ENCODE peak calls at places on chromosomes 13 and 19, in five cellular contexts. A is glutamatergic neuron, Z is ovary, F is fibroblast of pulmonary artery, R is lower leg skin. N is an unnamed sample.

GRCh38 chr19:43639507-43640423 is at the start of gene CADM4:
- DNase-seq in R (no peak), F (no peak), A (peak; percentile 62), Z (peak; percentile 37), N (no peak)

GRCh38 chr19:5968431-5969373 is 9.2 kb downstream of the RANBP3 start:
- DNase-seq in A (no peak), F (no peak), R (no peak), Z (no peak), N (no peak)

GRCh38 chr13:30638301-30638700 is 20.6 kb downstream of the USPL1 start:
- DNase-seq in A (no peak), Z (no peak), R (no peak), F (no peak), N (no peak)

GRCh38 chr13:71879129-71879535 is 12.1 kb upstream of the DACH1 start:
- DNase-seq in R (no peak), F (peak; percentile 69), Z (no peak), A (no peak), N (no peak)

GRCh38 chr13:74299688-74300087 is 165.5 kb upstream of the KLF12 start:
- DNase-seq in F (no peak), R (no peak), A (no peak), Z (no peak), N (no peak)

GRCh38 chr13:100633461-100633860 is 41.1 kb downstream of the TMTC4 start:
- DNase-seq in R (no peak), Z (no peak), F (peak; percentile 91), A (no peak), N (no peak)

GRCh38 chr13:98846991-98847390 is 94.5 kb upstream of the SLC15A1 start:
- DNase-seq in R (no peak), A (no peak), Z (no peak), F (no peak), N (no peak)

GRCh38 chr19:13987101-13987890 is 18.8 kb downstream of the RFX1 start:
- DNase-seq in Z (no peak), R (no peak), A (no peak), F (no peak), N (no peak)

GRCh38 chr19:54030895-54031586 is 32.7 kb downstream of the VSTM1 start:
- DNase-seq in R (no peak), A (no peak), F (peak; percentile 49), Z (no peak), N (no peak)

GRCh38 chr13:31927219-31927653 is 104.3 kb upstream of the FRY start:
- DNase-seq in Z (no peak), A (no peak), F (no peak), R (no peak), N (no peak)

GRCh38 chr13:46595136-46595917 is 42.4 kb downstream of the LRCH1 start:
- DNase-seq in A (no peak), R (no peak), F (peak; percentile 51), Z (no peak), N (no peak)

GRCh38 chr13:105805866-105806265 is 729.6 kb downstream of the EFNB2 start:
- DNase-seq in A (no peak), R (no peak), F (no peak), Z (no peak), N (no peak)

GRCh38 chr19:9427941-9428340 is 7.4 kb downstream of the ZNF266 start:
- DNase-seq in R (no peak), Z (no peak), F (no peak), A (no peak), N (no peak)

GRCh38 chr13:105972811-105973590 is 562.5 kb downstream of the EFNB2 start:
- DNase-seq in F (peak; percentile 3), R (no peak), Z (no peak), A (no peak), N (no peak)

GRCh38 chr13:26614721-26615120 is 57.2 kb downstream of the WASF3 start:
- DNase-seq in R (no peak), A (no peak), Z (no peak), F (no peak), N (no peak)

DNA sequence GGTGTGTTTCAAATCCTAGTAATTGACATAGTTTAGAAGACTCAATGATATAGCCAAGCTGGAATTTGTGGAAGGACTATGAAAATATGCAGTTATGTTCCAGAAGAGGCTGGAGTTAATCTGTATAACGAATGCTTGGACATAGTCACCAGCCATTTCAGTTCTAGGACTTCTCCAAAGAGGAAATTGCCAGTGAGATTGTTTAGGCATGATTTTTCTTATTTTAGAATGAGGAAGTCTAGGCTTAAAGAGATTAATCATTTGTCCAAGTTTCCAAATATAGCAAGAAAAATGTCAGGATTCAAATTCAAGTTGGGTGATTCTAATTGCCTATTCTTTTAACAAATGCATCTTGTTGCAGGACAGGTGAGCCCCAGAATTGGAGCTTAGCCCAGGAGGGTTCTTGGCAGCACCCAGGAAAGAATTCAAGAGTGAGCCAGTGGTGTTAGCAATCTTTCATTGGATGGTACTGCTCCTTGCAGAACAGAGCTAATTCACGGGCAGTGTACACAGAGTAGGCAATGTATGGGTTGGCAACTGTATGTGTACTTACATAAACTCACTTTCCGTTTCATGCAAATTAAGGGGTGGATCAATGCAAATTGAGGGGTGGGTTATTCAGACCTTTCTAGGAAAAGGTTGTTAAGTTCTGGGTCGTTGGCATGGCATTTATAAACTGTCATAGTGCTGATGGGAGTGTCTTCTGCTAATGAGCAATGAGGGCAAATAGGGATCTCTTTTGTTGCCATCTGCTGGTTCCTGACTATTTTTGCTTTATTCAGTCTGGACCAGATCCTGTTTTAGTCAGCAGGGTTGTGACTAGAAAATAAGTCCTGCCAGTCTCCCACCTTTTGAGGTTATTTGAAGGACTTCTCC is 763.2 kb upstream of the SLITRK1 start:
- DNase-seq in F (peak; percentile 37), Z (no peak), A (no peak), R (no peak), N (no peak)
- TF ChIP-seq CTCF in F (no peak), Z (no peak), A (no peak), R (no peak), N (no peak)

DNA sequence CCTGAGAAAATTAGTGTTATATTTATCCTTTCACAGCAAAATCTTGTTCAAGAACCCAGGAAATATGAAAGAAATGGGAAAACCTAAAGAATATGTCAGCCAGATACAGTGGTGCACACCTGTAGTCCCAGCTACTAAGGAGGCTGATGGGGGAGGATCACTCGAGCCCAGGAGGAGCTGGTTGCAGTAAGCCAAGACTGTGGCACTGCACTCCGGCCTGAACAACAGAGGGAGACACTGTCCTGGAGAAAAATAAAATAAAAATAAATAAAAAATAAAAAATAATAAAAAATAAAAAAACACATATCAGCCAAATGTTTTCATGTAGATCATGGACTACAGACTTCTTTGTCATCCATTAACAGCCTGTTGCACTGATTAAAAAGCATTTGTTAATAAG is 244.8 kb upstream of the KLHL1 start:
- DNase-seq in F (no peak), R (no peak), A (no peak), Z (no peak), N (no peak)
- TF ChIP-seq CTCF in F (no peak), R (no peak), A (no peak), Z (no peak), N (no peak)

GRCh38 chr13:33154911-33155310 is 130.6 kb downstream of the STARD13 start:
- DNase-seq in Z (no peak), R (no peak), A (no peak), F (no peak), N (no peak)

GRCh38 chr13:33150662-33151061 is 134.4 kb downstream of the KL start:
- DNase-seq in Z (no peak), A (no peak), R (no peak), F (no peak), N (no peak)

GRCh38 chr13:33152389-33152788 is 133.2 kb downstream of the STARD13 start:
- DNase-seq in A (no peak), F (no peak), R (no peak), Z (no peak), N (no peak)

GRCh38 chr13:33150146-33150545 is 133.9 kb downstream of the KL start:
- DNase-seq in F (peak; percentile 60), Z (no peak), R (no peak), A (no peak), N (no peak)

GRCh38 chr13:33153421-33154381 is 131.9 kb downstream of the STARD13 start:
- DNase-seq in F (peak; percentile 63), A (no peak), Z (no peak), R (no peak), N (no peak)
- TF ChIP-seq CTCF in F (peak; percentile 40), A (no peak), Z (no peak), R (no peak), N (no peak)

GRCh38 chr19:48445606-48446481 is at the start of gene GRWD1:
- DNase-seq in A (peak; percentile 86), Z (peak; percentile 93), F (peak; percentile 98), R (peak; percentile 92), N (peak; percentile 73)
- TF ChIP-seq CTCF in A (no peak), Z (no peak), F (no peak), R (no peak), N (no peak)

GRCh38 chr19:7977021-7977722 is 28.3 kb downstream of the ELAVL1 start:
- DNase-seq in R (no peak), Z (no peak), A (no peak), F (no peak), N (no peak)
- TF ChIP-seq CTCF in R (no peak), Z (no peak), A (no peak), F (no peak), N (no peak)

GRCh38 chr19:33720155-33720493 is 76.5 kb upstream of the KCTD15 start:
- DNase-seq in F (no peak), A (no peak), R (no peak), Z (no peak), N (no peak)

GRCh38 chr19:33721735-33722297 is 74.9 kb upstream of the KCTD15 start:
- DNase-seq in A (no peak), Z (no peak), F (no peak), R (no peak), N (no peak)

GRCh38 chr19:33722456-33723239 is 74.0 kb upstream of the KCTD15 start:
- DNase-seq in R (no peak), A (no peak), Z (no peak), F (no peak), N (no peak)

GRCh38 chr19:33719366-33720154 is 77.1 kb upstream of the KCTD15 start:
- DNase-seq in F (no peak), Z (no peak), A (no peak), R (no peak), N (no peak)

GRCh38 chr19:33720691-33721682 is 75.7 kb upstream of the KCTD15 start:
- DNase-seq in A (no peak), Z (no peak), R (no peak), F (no peak), N (no peak)
- TF ChIP-seq CTCF in A (no peak), Z (no peak), R (no peak), F (no peak), N (no peak)

DNA sequence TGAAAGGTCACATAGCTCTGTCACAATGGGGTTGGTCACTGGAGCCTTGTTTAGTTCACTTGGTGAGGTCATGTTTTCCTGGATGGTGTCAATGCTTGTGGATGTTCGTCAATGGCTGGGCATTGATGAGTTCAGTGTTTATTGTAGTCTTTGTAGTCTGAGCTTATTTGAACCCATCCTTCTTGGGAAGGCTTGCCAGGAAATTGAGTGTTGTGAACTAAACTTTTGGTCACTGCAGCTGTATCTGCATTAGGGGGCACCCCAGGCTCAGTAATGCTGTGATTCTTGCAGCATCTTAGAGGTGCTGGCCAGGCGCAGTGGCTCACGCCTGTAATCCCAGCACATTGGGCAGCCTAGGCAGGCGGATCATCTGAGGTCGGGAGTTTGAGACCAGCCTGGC is 22.0 kb downstream of the BLOC1S3 start:
- DNase-seq in F (peak; percentile 64), Z (no peak), R (no peak), A (no peak), N (no peak)
- TF ChIP-seq CTCF in F (peak; percentile 34), Z (no peak), R (no peak), A (no peak), N (no peak)